ENCODE peak calls at places on chromosomes 16 and 17, in five cellular contexts. One of them, this sample, is unnamed.

GRCh38 chr16:11005611-11005975 is 61.2 kb downstream of the CLEC16A start:
- DNase-seq in HCT116: no peak
- DNase-seq in H1: no peak
- DNase-seq in trophoblast cell: no peak
- DNase-seq in endothelial cell of umbilical vein: no peak
- DNase-seq in this sample: no peak

GRCh38 chr16:17414421-17414820 is 56.3 kb downstream of the XYLT1 start:
- DNase-seq in HCT116: no peak
- DNase-seq in H1: no peak
- DNase-seq in trophoblast cell: no peak
- DNase-seq in endothelial cell of umbilical vein: no peak
- DNase-seq in this sample: no peak

GRCh38 chr17:50026046-50026675 is 29.7 kb upstream of the ITGA3 start:
- DNase-seq in endothelial cell of umbilical vein: no peak
- DNase-seq in HCT116: no peak
- DNase-seq in trophoblast cell: no peak
- DNase-seq in H1: no peak
- DNase-seq in this sample: no peak

GRCh38 chr17:78707016-78707415 is 75.1 kb downstream of the CYTH1 start:
- DNase-seq in HCT116: no peak
- DNase-seq in endothelial cell of umbilical vein: peak
- DNase-seq in trophoblast cell: no peak
- DNase-seq in H1: no peak
- DNase-seq in this sample: no peak

GRCh38 chr16:11257131-11257938 is 1.3 kb upstream of the SOCS1 start:
- DNase-seq in HCT116: peak
- DNase-seq in endothelial cell of umbilical vein: peak
- DNase-seq in H1: no peak
- DNase-seq in trophoblast cell: peak
- DNase-seq in this sample: peak

GRCh38 chr17:57135026-57135747 is 50.1 kb downstream of the AKAP1 start:
- DNase-seq in endothelial cell of umbilical vein: no peak
- DNase-seq in HCT116: no peak
- DNase-seq in H1: no peak
- DNase-seq in trophoblast cell: no peak
- DNase-seq in this sample: no peak

GRCh38 chr16:55490301-55490700 is 11.3 kb downstream of the MMP2 start:
- DNase-seq in trophoblast cell: no peak
- DNase-seq in endothelial cell of umbilical vein: no peak
- DNase-seq in H1: no peak
- DNase-seq in HCT116: no peak
- DNase-seq in this sample: no peak

GRCh38 chr17:50218771-50219315 is 17.4 kb upstream of the COL1A1 start:
- DNase-seq in endothelial cell of umbilical vein: no peak
- DNase-seq in HCT116: peak
- DNase-seq in trophoblast cell: no peak
- DNase-seq in H1: no peak
- DNase-seq in this sample: no peak

GRCh38 chr17:39774043-39774442 is 36.3 kb downstream of the GRB7 start:
- DNase-seq in H1: no peak
- DNase-seq in HCT116: no peak
- DNase-seq in endothelial cell of umbilical vein: no peak
- DNase-seq in trophoblast cell: no peak
- DNase-seq in this sample: no peak

GRCh38 chr17:41620583-41621434 is 3.6 kb downstream of the KRT17 start:
- DNase-seq in HCT116: no peak
- DNase-seq in trophoblast cell: no peak
- DNase-seq in H1: no peak
- DNase-seq in endothelial cell of umbilical vein: no peak
- DNase-seq in this sample: peak

GRCh38 chr17:50346313-50347086 is 574 bp downstream of the XYLT2 start:
- DNase-seq in H1: no peak
- DNase-seq in HCT116: no peak
- DNase-seq in trophoblast cell: no peak
- DNase-seq in endothelial cell of umbilical vein: peak
- DNase-seq in this sample: no peak

GRCh38 chr17:18184143-18185007 is 747 bp downstream of the ALKBH5 start:
- DNase-seq in H1: no peak
- DNase-seq in endothelial cell of umbilical vein: peak
- DNase-seq in HCT116: no peak
- DNase-seq in trophoblast cell: peak
- DNase-seq in this sample: no peak

GRCh38 chr16:1654505-1655268 is 23.4 kb upstream of the JPT2 start:
- DNase-seq in H1: no peak
- DNase-seq in endothelial cell of umbilical vein: no peak
- DNase-seq in HCT116: no peak
- DNase-seq in trophoblast cell: no peak
- DNase-seq in this sample: no peak

GRCh38 chr16:59039066-59039465 is 304.9 kb upstream of the GOT2 start:
- DNase-seq in H1: no peak
- DNase-seq in HCT116: no peak
- DNase-seq in endothelial cell of umbilical vein: no peak
- DNase-seq in trophoblast cell: no peak
- DNase-seq in this sample: no peak

GRCh38 chr16:8087597-8088279 is 502.6 kb downstream of the TMEM114 start:
- DNase-seq in H1: no peak
- DNase-seq in endothelial cell of umbilical vein: no peak
- DNase-seq in trophoblast cell: no peak
- DNase-seq in HCT116: no peak
- DNase-seq in this sample: no peak

GRCh38 chr16:78705694-78706093 is 606.2 kb downstream of the WWOX start:
- DNase-seq in H1: no peak
- DNase-seq in trophoblast cell: peak
- DNase-seq in HCT116: no peak
- DNase-seq in endothelial cell of umbilical vein: no peak
- DNase-seq in this sample: no peak

GRCh38 chr16:79355600-79356358 is 244.8 kb downstream of the MAF start:
- DNase-seq in H1: no peak
- DNase-seq in HCT116: no peak
- DNase-seq in endothelial cell of umbilical vein: no peak
- DNase-seq in trophoblast cell: no peak
- DNase-seq in this sample: no peak

GRCh38 chr17:80970044-80970761 is 21.4 kb upstream of the CHMP6 start:
- DNase-seq in endothelial cell of umbilical vein: no peak
- DNase-seq in H1: no peak
- DNase-seq in HCT116: no peak
- DNase-seq in trophoblast cell: no peak
- DNase-seq in this sample: no peak

DNA sequence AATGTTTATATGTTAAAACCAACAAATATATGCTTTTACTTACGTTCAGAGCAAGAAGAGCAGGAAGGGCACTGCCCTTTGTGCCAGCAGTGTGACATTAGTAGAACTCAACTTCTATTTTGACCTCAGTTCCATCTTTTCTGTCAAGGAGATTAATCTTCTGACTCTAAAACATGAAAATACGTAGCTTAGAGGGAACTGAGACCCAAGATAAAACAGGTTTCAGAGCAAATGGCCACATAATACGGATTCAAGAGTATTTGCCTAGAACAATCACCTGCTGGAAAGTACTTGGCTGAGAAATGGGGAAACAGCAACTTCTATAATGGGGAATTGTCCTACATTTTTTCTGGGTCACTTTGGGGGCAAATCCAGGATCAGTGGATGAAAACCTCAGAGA is 22.2 kb downstream of the MYL4 start:
- DNase-seq in trophoblast cell: no peak
- DNase-seq in HCT116: no peak
- DNase-seq in endothelial cell of umbilical vein: no peak
- DNase-seq in H1: no peak
- DNase-seq in this sample: no peak
- H3K9ac ChIP-seq in trophoblast cell: no peak
- H3K9ac ChIP-seq in HCT116: no peak
- H3K9ac ChIP-seq in endothelial cell of umbilical vein: no peak
- H3K9ac ChIP-seq in H1: no peak
- H3K9ac ChIP-seq in this sample: no peak

DNA sequence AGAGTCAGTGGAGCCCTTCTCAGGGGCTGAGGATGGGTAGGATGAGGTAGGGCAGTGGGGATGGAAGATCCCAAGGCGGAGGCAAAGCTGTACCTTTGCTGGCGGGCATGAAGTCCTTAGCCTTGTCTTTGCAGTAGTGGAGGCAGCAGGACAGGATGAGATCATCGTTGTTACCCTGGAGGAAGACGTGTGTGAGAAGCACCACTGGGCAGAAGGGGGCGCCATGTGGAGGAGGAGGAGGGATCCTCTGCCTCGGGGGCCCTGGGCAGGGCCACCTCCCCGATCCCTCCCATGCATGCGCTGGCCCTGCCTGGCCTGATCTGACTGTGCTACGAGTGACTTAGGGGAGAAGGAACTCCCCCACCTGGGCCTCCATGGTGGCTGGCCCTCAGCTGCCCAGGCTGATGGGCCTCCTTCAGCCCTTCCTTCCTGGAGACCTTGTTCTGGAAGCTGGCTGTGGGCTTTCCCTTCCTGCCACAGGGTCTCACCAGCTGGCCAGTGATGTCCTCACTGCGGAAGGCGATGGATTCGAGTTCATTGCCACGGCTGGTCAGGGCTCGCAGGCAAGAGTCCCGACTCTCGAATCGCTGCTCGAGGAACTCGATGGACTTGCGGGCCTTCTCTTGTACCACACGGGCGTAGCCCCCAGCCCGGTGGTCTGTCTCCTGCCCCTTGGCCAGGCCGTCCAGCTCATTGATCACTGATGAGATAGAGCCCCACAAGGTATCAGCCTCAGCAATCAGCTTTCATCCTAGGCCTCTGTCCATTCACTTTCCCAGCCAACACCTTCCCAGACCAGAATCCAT is 10.3 kb downstream of the HIC1 start:
- DNase-seq in endothelial cell of umbilical vein: peak
- DNase-seq in HCT116: no peak
- DNase-seq in H1: no peak
- DNase-seq in trophoblast cell: peak
- DNase-seq in this sample: no peak
- H3K9ac ChIP-seq in endothelial cell of umbilical vein: peak
- H3K9ac ChIP-seq in HCT116: no peak
- H3K9ac ChIP-seq in H1: no peak
- H3K9ac ChIP-seq in trophoblast cell: no peak
- H3K9ac ChIP-seq in this sample: no peak

GRCh38 chr16:85237817-85238216 is 125.5 kb upstream of the CIBAR2 start:
- DNase-seq in HCT116: no peak
- DNase-seq in H1: no peak
- DNase-seq in trophoblast cell: no peak
- DNase-seq in endothelial cell of umbilical vein: no peak
- DNase-seq in this sample: no peak
- H3K9ac ChIP-seq in HCT116: no peak
- H3K9ac ChIP-seq in H1: no peak
- H3K9ac ChIP-seq in trophoblast cell: no peak
- H3K9ac ChIP-seq in endothelial cell of umbilical vein: no peak
- H3K9ac ChIP-seq in this sample: no peak

DNA sequence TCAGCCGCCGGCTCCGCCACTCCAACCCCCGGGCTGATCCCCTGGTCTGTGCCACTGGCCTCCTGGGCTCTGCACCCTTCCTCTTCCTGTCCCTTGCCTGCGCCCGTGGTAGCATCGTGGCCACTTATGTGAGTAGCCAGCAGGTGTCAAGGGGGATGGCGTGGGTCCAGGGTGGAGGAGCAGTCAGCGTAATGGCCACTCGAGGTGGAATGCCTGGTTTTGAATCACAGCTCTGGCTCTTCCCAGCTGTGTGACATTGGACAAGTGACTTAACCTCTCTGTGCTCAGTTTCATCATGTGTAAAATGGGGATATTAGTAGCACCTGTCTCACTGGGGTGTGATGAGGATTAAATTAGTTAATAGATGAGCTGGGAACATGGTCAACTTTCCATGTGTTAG is 2.4 kb upstream of the LAT start:
- DNase-seq in trophoblast cell: no peak
- DNase-seq in endothelial cell of umbilical vein: no peak
- DNase-seq in HCT116: no peak
- DNase-seq in H1: no peak
- DNase-seq in this sample: no peak
- H3K9ac ChIP-seq in trophoblast cell: no peak
- H3K9ac ChIP-seq in endothelial cell of umbilical vein: no peak
- H3K9ac ChIP-seq in HCT116: no peak
- H3K9ac ChIP-seq in H1: no peak
- H3K9ac ChIP-seq in this sample: no peak

GRCh38 chr16:84756830-84757229 is 57.0 kb downstream of the USP10 start:
- DNase-seq in trophoblast cell: no peak
- DNase-seq in endothelial cell of umbilical vein: no peak
- DNase-seq in HCT116: no peak
- DNase-seq in H1: no peak
- DNase-seq in this sample: no peak

GRCh38 chr16:84761448-84762368 is 58.1 kb upstream of the CRISPLD2 start:
- DNase-seq in HCT116: no peak
- DNase-seq in H1: no peak
- DNase-seq in endothelial cell of umbilical vein: no peak
- DNase-seq in trophoblast cell: no peak
- DNase-seq in this sample: no peak

GRCh38 chr16:84759906-84760305 is 59.9 kb upstream of the CRISPLD2 start:
- DNase-seq in trophoblast cell: no peak
- DNase-seq in H1: no peak
- DNase-seq in endothelial cell of umbilical vein: no peak
- DNase-seq in HCT116: no peak
- DNase-seq in this sample: no peak

GRCh38 chr16:84759061-84759460 is 59.3 kb downstream of the USP10 start:
- DNase-seq in endothelial cell of umbilical vein: no peak
- DNase-seq in HCT116: no peak
- DNase-seq in H1: no peak
- DNase-seq in trophoblast cell: no peak
- DNase-seq in this sample: no peak

GRCh38 chr16:84758627-84759026 is 58.8 kb downstream of the USP10 start:
- DNase-seq in trophoblast cell: no peak
- DNase-seq in endothelial cell of umbilical vein: no peak
- DNase-seq in HCT116: no peak
- DNase-seq in H1: no peak
- DNase-seq in this sample: no peak
- H3K9ac ChIP-seq in trophoblast cell: no peak
- H3K9ac ChIP-seq in endothelial cell of umbilical vein: no peak
- H3K9ac ChIP-seq in HCT116: no peak
- H3K9ac ChIP-seq in H1: no peak
- H3K9ac ChIP-seq in this sample: no peak

DNA sequence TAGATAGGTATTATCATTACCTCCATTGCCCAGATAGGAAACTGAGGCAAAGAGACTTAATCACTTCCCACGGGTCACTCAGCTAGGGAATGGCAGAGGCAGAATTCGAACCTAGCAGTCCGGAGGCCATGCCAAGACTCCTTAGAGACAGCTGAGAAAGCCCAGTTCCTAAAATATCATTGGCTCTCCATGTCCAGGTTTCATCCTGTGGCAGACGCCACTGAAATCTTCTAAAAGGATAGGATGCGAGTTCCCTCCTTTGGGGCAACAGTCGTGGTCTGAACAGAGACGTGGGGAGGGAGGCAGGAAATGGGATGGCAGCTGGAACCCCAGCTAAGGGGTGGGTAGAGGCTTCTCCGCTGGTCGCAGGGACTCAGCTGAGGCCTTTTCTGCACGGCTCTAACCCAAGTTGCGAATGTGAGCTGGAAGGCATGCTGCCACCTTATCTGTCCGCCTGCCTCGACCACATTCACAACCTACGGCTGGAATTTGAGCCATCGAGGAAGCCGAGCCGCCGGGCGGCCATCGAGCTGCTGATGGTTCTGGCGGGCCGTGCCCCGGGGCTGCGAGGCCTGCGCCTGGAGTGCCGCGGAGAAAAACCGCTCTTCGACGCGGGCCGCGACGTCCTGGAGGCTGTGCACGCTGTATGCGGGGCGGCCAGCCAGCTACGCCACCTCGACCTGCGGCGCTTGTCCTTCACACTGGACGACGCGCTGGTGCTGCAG is 1.9 kb upstream of the HSF4 start:
- DNase-seq in HCT116: no peak
- DNase-seq in trophoblast cell: peak
- DNase-seq in H1: no peak
- DNase-seq in endothelial cell of umbilical vein: no peak
- DNase-seq in this sample: no peak
- H3K9ac ChIP-seq in HCT116: no peak
- H3K9ac ChIP-seq in trophoblast cell: no peak
- H3K9ac ChIP-seq in H1: no peak
- H3K9ac ChIP-seq in endothelial cell of umbilical vein: no peak
- H3K9ac ChIP-seq in this sample: no peak